ENCODE peak calls at places on chromosomes 4 and X, in five cellular contexts. G is CD8-positive, alpha-beta T cell; O is kidney; A is lower leg skin; Z is GM12878. M is an unnamed sample.

GRCh38 chr4:729336-730315 is 24.0 kb downstream of the PCGF3 start:
- DNase-seq in A (no peak), G (no peak), Z (no peak), O (no peak), M (no peak)

GRCh38 chr4:128868758-128869157 is 59.3 kb downstream of the JADE1 start:
- DNase-seq in A (no peak), Z (no peak), O (no peak), G (no peak), M (no peak)

GRCh38 chr4:67019670-67020069 is 525.6 kb downstream of the CENPC start:
- DNase-seq in Z (no peak), A (no peak), G (no peak), O (no peak), M (no peak)

GRCh38 chrX:2928127-2928582 is 984 bp downstream of the ARSD start:
- DNase-seq in A (peak; percentile 92), O (peak; percentile 92), Z (no peak), G (no peak), M (no peak)

GRCh38 chr4:108045687-108046024 is 56.0 kb downstream of the HADH start:
- DNase-seq in O (no peak), G (no peak), A (no peak), Z (no peak), M (no peak)

GRCh38 chrX:122868626-122869025 is 315.5 kb upstream of the GRIA3 start:
- DNase-seq in A (no peak), Z (no peak), G (no peak), O (no peak), M (no peak)

GRCh38 chrX:97895751-97896150 is 1012.0 kb downstream of the RPA4 start:
- DNase-seq in Z (no peak), G (no peak), A (no peak), O (no peak), M (no peak)

GRCh38 chrX:137051978-137052640 is 18.3 kb upstream of the GPR101 start:
- DNase-seq in O (peak; percentile 83), Z (peak; percentile 1), A (peak; percentile 88), G (peak; percentile 77), M (no peak)

GRCh38 chr4:31737419-31737818 is 1017.2 kb downstream of the PCDH7 start:
- DNase-seq in O (no peak), Z (peak; percentile 9), A (no peak), G (no peak), M (no peak)

GRCh38 chrX:65451663-65452062 is 82.9 kb downstream of the LAS1L start:
- DNase-seq in G (no peak), O (no peak), A (no peak), Z (no peak), M (no peak)

GRCh38 chrX:44951572-44952067 is 78.6 kb downstream of the KDM6A start:
- DNase-seq in G (no peak), Z (no peak), O (no peak), A (no peak), M (no peak)

GRCh38 chr4:83716874-83717273 is 181.0 kb downstream of the GPAT3 start:
- DNase-seq in G (no peak), Z (no peak), A (no peak), O (no peak), M (no peak)

GRCh38 chr4:2800691-2801596 is 8.1 kb downstream of the SH3BP2 start:
- DNase-seq in O (peak; percentile 95), A (peak; percentile 95), G (no peak), Z (peak; percentile 41), M (no peak)

GRCh38 chrX:54494970-54495813 is 842 bp downstream of the FGD1 start:
- DNase-seq in O (peak; percentile 75), A (no peak), Z (no peak), G (no peak), M (no peak)

GRCh38 chrX:11688201-11688600 is 22.5 kb upstream of the ARHGAP6 start:
- DNase-seq in O (no peak), Z (no peak), A (no peak), G (no peak), M (no peak)

GRCh38 chr4:183492791-183493221 is 12.1 kb upstream of the ING2 start:
- DNase-seq in G (no peak), O (no peak), Z (no peak), A (no peak), M (no peak)

GRCh38 chr4:142100941-142101340 is 464.6 kb downstream of the IL15 start:
- DNase-seq in A (no peak), O (no peak), G (no peak), Z (no peak), M (no peak)

GRCh38 chrX:107678957-107679740 is 50.8 kb downstream of the PRPS1 start:
- DNase-seq in A (peak; percentile 96), G (peak; percentile 72), O (peak; percentile 87), Z (no peak), M (no peak)

GRCh38 chrX:110003167-110004156 is 548 bp downstream of the TMEM164 start:
- DNase-seq in A (no peak), Z (no peak), G (no peak), O (peak; percentile 80), M (no peak)

GRCh38 chr4:26173619-26174018 is 147.2 kb upstream of the RBPJ start:
- DNase-seq in O (no peak), A (peak; percentile 66), G (no peak), Z (no peak), M (no peak)

GRCh38 chrX:115499112-115499805 is 61.7 kb upstream of the PLS3 start:
- DNase-seq in Z (no peak), A (no peak), O (no peak), G (no peak), M (no peak)

DNA sequence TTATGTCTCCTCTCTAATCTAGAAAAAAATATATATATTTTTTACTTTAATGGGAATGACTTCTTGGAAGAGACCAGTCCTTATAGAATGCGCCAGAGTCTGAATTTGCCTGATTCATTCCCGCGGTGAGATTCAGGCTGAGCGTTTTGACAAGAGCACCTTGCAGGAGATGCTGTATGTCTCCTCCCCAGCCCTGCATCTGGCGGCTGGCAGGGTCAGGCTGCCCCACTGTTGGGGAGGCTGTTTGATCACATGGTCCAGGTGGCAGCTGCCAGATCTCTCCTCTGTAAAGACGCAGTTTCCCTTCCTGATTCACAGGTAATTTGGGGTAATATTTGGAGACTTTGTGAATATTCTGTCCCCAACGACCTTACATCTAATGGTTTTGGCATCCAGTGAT is 9.7 kb downstream of the PDZD4 start:
- DNase-seq in O (no peak), Z (no peak), A (no peak), G (no peak), M (no peak)
- TF ChIP-seq CTCF in O (no peak), Z (no peak), A (no peak), G (no peak), M (no peak)

GRCh38 chr4:167713756-167714155 is 378.6 kb upstream of the ANXA10 start:
- DNase-seq in O (no peak), A (no peak), Z (no peak), G (no peak), M (no peak)

GRCh38 chr4:167717495-167717894 is 374.8 kb upstream of the ANXA10 start:
- DNase-seq in G (no peak), Z (no peak), O (no peak), A (no peak), M (no peak)

DNA sequence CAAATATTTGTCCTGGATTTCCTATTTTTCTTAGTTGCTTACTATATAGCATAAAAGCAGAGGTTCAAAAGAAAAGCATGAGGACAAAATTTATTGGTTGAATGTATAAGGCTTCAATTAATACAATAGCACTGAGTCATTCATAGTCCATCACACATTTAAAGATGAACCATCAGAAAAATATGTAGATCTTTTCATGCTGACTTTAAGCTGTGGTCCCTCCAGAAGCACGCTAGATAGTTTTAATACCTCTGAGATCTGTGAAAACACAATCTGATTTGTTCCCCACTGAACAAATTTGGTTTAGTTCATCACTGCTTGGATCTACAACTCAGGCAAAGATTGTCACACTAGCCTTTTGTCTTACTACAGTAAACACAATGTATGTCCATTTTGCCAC is 377.2 kb upstream of the ANXA10 start:
- DNase-seq in G (no peak), Z (no peak), A (no peak), O (no peak), M (no peak)
- TF ChIP-seq CTCF in G (no peak), Z (no peak), A (no peak), O (no peak), M (no peak)

GRCh38 chrX:70960728-70961127 is 29.8 kb upstream of the SLC7A3 start:
- DNase-seq in Z (no peak), O (no peak), A (no peak), G (no peak), M (no peak)
- TF ChIP-seq CTCF in Z (no peak), O (peak; percentile 11), A (no peak), G (no peak), M (peak; percentile 22)

DNA sequence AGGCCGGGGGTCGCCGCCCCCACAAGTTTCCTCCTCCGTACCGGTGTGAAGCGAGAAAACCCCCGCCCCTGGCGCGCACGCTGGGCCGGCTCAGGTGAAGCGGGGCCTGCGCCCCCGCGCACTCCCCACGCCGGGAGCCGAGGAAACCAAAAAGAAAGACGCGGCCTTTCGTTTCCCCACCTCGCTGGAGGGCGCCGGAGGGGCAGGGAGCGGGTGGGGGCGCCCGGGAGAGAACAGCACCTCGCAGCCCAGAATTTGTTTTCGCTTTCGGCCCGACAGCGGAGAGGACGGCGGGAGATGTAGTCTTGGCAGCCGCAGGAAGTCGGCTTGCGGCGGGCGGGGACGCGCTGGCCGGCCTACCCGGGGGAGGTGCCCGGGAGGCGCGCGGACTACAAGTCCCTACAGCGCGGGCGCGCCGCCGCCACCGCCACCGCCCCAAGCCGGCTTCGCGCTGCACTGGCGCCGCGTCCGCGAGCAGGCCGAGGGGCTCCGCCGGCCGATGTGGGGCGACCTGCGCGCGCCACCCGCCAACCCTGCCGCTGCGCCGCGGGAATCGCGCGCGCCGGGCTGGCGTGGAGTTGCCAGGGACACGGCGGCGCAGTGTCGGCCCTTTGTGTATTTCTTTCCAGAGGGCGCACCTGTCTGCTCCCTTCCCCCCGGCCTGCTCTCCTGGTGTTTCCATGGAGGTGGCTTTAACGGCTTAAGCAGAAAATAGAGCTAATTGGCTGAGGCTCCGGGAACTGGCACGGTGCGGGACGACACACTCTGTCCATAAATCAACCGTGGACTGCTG is at the start of gene OTUD4:
- DNase-seq in G (peak; percentile 93), A (peak; percentile 98), Z (peak; percentile 79), O (peak; percentile 99), M (peak; percentile 32)
- TF ChIP-seq CTCF in G (no peak), A (no peak), Z (peak; percentile 20), O (no peak), M (peak; percentile 22)

GRCh38 chr4:117085185-117085701 is at the start of gene TRAM1L1:
- DNase-seq in O (peak; percentile 87), G (no peak), A (peak; percentile 83), Z (no peak), M (peak; percentile 16)
- TF ChIP-seq CTCF in O (no peak), G (no peak), A (no peak), Z (no peak), M (no peak)

GRCh38 chr4:85126991-85127591 is 160.6 kb upstream of the WDFY3 start:
- DNase-seq in A (no peak), O (no peak), Z (no peak), G (no peak), M (no peak)

GRCh38 chr4:85132117-85132516 is 165.6 kb upstream of the WDFY3 start:
- DNase-seq in G (no peak), Z (no peak), O (no peak), A (no peak), M (no peak)

GRCh38 chr4:85128246-85129204 is 162.0 kb upstream of the WDFY3 start:
- DNase-seq in A (no peak), G (no peak), Z (no peak), O (no peak), M (no peak)

GRCh38 chr4:85125688-85126087 is 159.2 kb upstream of the WDFY3 start:
- DNase-seq in G (no peak), Z (no peak), A (no peak), O (no peak), M (no peak)

GRCh38 chr4:85127653-85128052 is 161.2 kb upstream of the WDFY3 start:
- DNase-seq in O (no peak), Z (no peak), A (no peak), G (no peak), M (no peak)
- TF ChIP-seq CTCF in O (peak; percentile 25), Z (peak; percentile 56), A (no peak), G (no peak), M (peak; percentile 41)